ENCODE peak calls at places on chromosomes 12 and 14, in seven cellular contexts. One of them, this sample, is unnamed.

GRCh38 chr12:121085113-121085841 is 46.2 kb upstream of the OASL start:
- DNase-seq in K562: no peak
- DNase-seq in suprapubic skin: no peak
- DNase-seq in stomach: no peak
- DNase-seq in H1: no peak
- DNase-seq in upper lobe of left lung: no peak
- DNase-seq in prostate gland: no peak
- DNase-seq in this sample: no peak

GRCh38 chr12:109192358-109192757 is 76.0 kb downstream of the ACACB start:
- DNase-seq in K562: no peak
- DNase-seq in suprapubic skin: no peak
- DNase-seq in stomach: no peak
- DNase-seq in H1: no peak
- DNase-seq in upper lobe of left lung: no peak
- DNase-seq in prostate gland: no peak
- DNase-seq in this sample: no peak

GRCh38 chr14:22887990-22888378 is 5.0 kb downstream of the REM2 start:
- DNase-seq in K562: no peak
- DNase-seq in suprapubic skin: no peak
- DNase-seq in stomach: no peak
- DNase-seq in H1: no peak
- DNase-seq in upper lobe of left lung: no peak
- DNase-seq in prostate gland: no peak
- DNase-seq in this sample: peak; percentile 62

GRCh38 chr14:85439696-85440328 is 90.1 kb upstream of the FLRT2 start:
- DNase-seq in K562: no peak
- DNase-seq in suprapubic skin: no peak
- DNase-seq in stomach: no peak
- DNase-seq in H1: no peak
- DNase-seq in upper lobe of left lung: no peak
- DNase-seq in prostate gland: no peak
- DNase-seq in this sample: no peak

GRCh38 chr12:110733857-110734373 is 8.8 kb downstream of the PPP1CC start:
- DNase-seq in K562: no peak
- DNase-seq in suprapubic skin: no peak
- DNase-seq in stomach: no peak
- DNase-seq in H1: no peak
- DNase-seq in upper lobe of left lung: peak; percentile 5
- DNase-seq in prostate gland: no peak
- DNase-seq in this sample: no peak

GRCh38 chr14:33307691-33308369 is 369.2 kb downstream of the NPAS3 start:
- DNase-seq in K562: no peak
- DNase-seq in suprapubic skin: peak; percentile 72
- DNase-seq in stomach: no peak
- DNase-seq in H1: no peak
- DNase-seq in upper lobe of left lung: no peak
- DNase-seq in prostate gland: no peak
- DNase-seq in this sample: no peak

GRCh38 chr12:122080149-122081107 is 1.9 kb downstream of the MLXIP start:
- DNase-seq in K562: no peak
- DNase-seq in suprapubic skin: peak; percentile 89
- DNase-seq in stomach: peak; percentile 54
- DNase-seq in H1: no peak
- DNase-seq in upper lobe of left lung: peak; percentile 86
- DNase-seq in prostate gland: peak; percentile 60
- DNase-seq in this sample: peak; percentile 75

GRCh38 chr14:55799523-55800095 is 219.6 kb downstream of the KTN1 start:
- DNase-seq in K562: peak; percentile 14
- DNase-seq in suprapubic skin: no peak
- DNase-seq in stomach: no peak
- DNase-seq in H1: no peak
- DNase-seq in upper lobe of left lung: no peak
- DNase-seq in prostate gland: no peak
- DNase-seq in this sample: no peak

GRCh38 chr14:70886421-70887206 is 20.6 kb upstream of the PCNX1 start:
- DNase-seq in K562: no peak
- DNase-seq in suprapubic skin: no peak
- DNase-seq in stomach: no peak
- DNase-seq in H1: no peak
- DNase-seq in upper lobe of left lung: no peak
- DNase-seq in prostate gland: no peak
- DNase-seq in this sample: peak; percentile 63

GRCh38 chr14:43755707-43756106 is 751.4 kb downstream of the FSCB start:
- DNase-seq in K562: no peak
- DNase-seq in suprapubic skin: no peak
- DNase-seq in stomach: no peak
- DNase-seq in H1: no peak
- DNase-seq in upper lobe of left lung: no peak
- DNase-seq in prostate gland: no peak
- DNase-seq in this sample: no peak

GRCh38 chr14:76708771-76709170 is 52.5 kb upstream of the VASH1 start:
- DNase-seq in K562: no peak
- DNase-seq in suprapubic skin: no peak
- DNase-seq in stomach: no peak
- DNase-seq in H1: no peak
- DNase-seq in upper lobe of left lung: no peak
- DNase-seq in prostate gland: no peak
- DNase-seq in this sample: no peak

GRCh38 chr14:22314183-22314820 is 274.7 kb downstream of the DAD1 start:
- DNase-seq in K562: peak; percentile 29
- DNase-seq in suprapubic skin: no peak
- DNase-seq in stomach: no peak
- DNase-seq in H1: no peak
- DNase-seq in upper lobe of left lung: peak; percentile 30
- DNase-seq in prostate gland: peak; percentile 14
- DNase-seq in this sample: no peak

GRCh38 chr12:11968041-11968383 is 102.7 kb upstream of the BCL2L14 start:
- DNase-seq in K562: no peak
- DNase-seq in suprapubic skin: no peak
- DNase-seq in stomach: no peak
- DNase-seq in H1: no peak
- DNase-seq in upper lobe of left lung: no peak
- DNase-seq in prostate gland: no peak
- DNase-seq in this sample: no peak

GRCh38 chr14:102421366-102422057 is 58.8 kb downstream of the TECPR2 start:
- DNase-seq in K562: no peak
- DNase-seq in suprapubic skin: peak; percentile 42
- DNase-seq in stomach: no peak
- DNase-seq in H1: no peak
- DNase-seq in upper lobe of left lung: no peak
- DNase-seq in prostate gland: no peak
- DNase-seq in this sample: no peak

GRCh38 chr12:12724421-12725085 is 7.4 kb downstream of the CDKN1B start:
- DNase-seq in K562: peak; percentile 34
- DNase-seq in suprapubic skin: no peak
- DNase-seq in stomach: no peak
- DNase-seq in H1: no peak
- DNase-seq in upper lobe of left lung: no peak
- DNase-seq in prostate gland: no peak
- DNase-seq in this sample: no peak

GRCh38 chr12:127550271-127550670 is 716.7 kb upstream of the TMEM132C start:
- DNase-seq in K562: no peak
- DNase-seq in suprapubic skin: no peak
- DNase-seq in stomach: no peak
- DNase-seq in H1: no peak
- DNase-seq in upper lobe of left lung: no peak
- DNase-seq in prostate gland: no peak
- DNase-seq in this sample: no peak

GRCh38 chr14:39491134-39491541 is 58.9 kb upstream of the FBXO33 start:
- DNase-seq in K562: peak; percentile 8
- DNase-seq in suprapubic skin: no peak
- DNase-seq in stomach: no peak
- DNase-seq in H1: no peak
- DNase-seq in upper lobe of left lung: no peak
- DNase-seq in prostate gland: no peak
- DNase-seq in this sample: no peak

GRCh38 chr12:6764011-6764828 is 1.9 kb upstream of the PTMS start:
- DNase-seq in K562: peak; percentile 87
- DNase-seq in suprapubic skin: peak; percentile 95
- DNase-seq in stomach: peak; percentile 86
- DNase-seq in H1: peak; percentile 91
- DNase-seq in upper lobe of left lung: peak; percentile 96
- DNase-seq in prostate gland: peak; percentile 96
- DNase-seq in this sample: peak; percentile 89

GRCh38 chr14:37946819-37947218 is 260.9 kb upstream of the SSTR1 start:
- DNase-seq in K562: no peak
- DNase-seq in suprapubic skin: no peak
- DNase-seq in stomach: no peak
- DNase-seq in H1: no peak
- DNase-seq in upper lobe of left lung: no peak
- DNase-seq in prostate gland: no peak
- DNase-seq in this sample: no peak

GRCh38 chr12:58668831-58669230 is 251.5 kb downstream of the LRIG3 start:
- DNase-seq in K562: no peak
- DNase-seq in suprapubic skin: no peak
- DNase-seq in stomach: no peak
- DNase-seq in H1: no peak
- DNase-seq in upper lobe of left lung: no peak
- DNase-seq in prostate gland: no peak
- DNase-seq in this sample: no peak

GRCh38 chr12:122527478-122527944 is 462 bp downstream of the KNTC1 start:
- DNase-seq in K562: peak; percentile 25
- DNase-seq in suprapubic skin: no peak
- DNase-seq in stomach: no peak
- DNase-seq in H1: no peak
- DNase-seq in upper lobe of left lung: peak; percentile 36
- DNase-seq in prostate gland: no peak
- DNase-seq in this sample: peak; percentile 20

GRCh38 chr12:94152292-94153083 is 4.1 kb downstream of the PLXNC1 start:
- DNase-seq in K562: no peak
- DNase-seq in suprapubic skin: no peak
- DNase-seq in stomach: no peak
- DNase-seq in H1: no peak
- DNase-seq in upper lobe of left lung: no peak
- DNase-seq in prostate gland: no peak
- DNase-seq in this sample: no peak

GRCh38 chr12:69619050-69619449 is 8.3 kb upstream of the LRRC10 start:
- DNase-seq in K562: no peak
- DNase-seq in suprapubic skin: no peak
- DNase-seq in stomach: no peak
- DNase-seq in H1: no peak
- DNase-seq in upper lobe of left lung: no peak
- DNase-seq in prostate gland: no peak
- DNase-seq in this sample: no peak

GRCh38 chr14:65003394-65003793 is 16.7 kb downstream of the FNTB start:
- DNase-seq in K562: no peak
- DNase-seq in suprapubic skin: no peak
- DNase-seq in stomach: no peak
- DNase-seq in H1: no peak
- DNase-seq in upper lobe of left lung: no peak
- DNase-seq in prostate gland: no peak
- DNase-seq in this sample: no peak

GRCh38 chr14:21868442-21869046 is 194.9 kb upstream of the OR4E1 start:
- DNase-seq in K562: peak; percentile 12
- DNase-seq in suprapubic skin: no peak
- DNase-seq in stomach: peak; percentile 73
- DNase-seq in H1: peak; percentile 31
- DNase-seq in upper lobe of left lung: peak; percentile 40
- DNase-seq in prostate gland: peak; percentile 26
- DNase-seq in this sample: peak; percentile 65

GRCh38 chr14:104957146-104958113 is 20.7 kb downstream of the AHNAK2 start:
- DNase-seq in K562: no peak
- DNase-seq in suprapubic skin: no peak
- DNase-seq in stomach: no peak
- DNase-seq in H1: no peak
- DNase-seq in upper lobe of left lung: no peak
- DNase-seq in prostate gland: no peak
- DNase-seq in this sample: no peak

GRCh38 chr12:27083861-27084271 is 1.5 kb upstream of the C12orf71 start:
- DNase-seq in K562: no peak
- DNase-seq in suprapubic skin: no peak
- DNase-seq in stomach: no peak
- DNase-seq in H1: no peak
- DNase-seq in upper lobe of left lung: no peak
- DNase-seq in prostate gland: no peak
- DNase-seq in this sample: no peak

GRCh38 chr12:21248679-21249078 is 86.0 kb downstream of the SLCO1A2 start:
- DNase-seq in K562: no peak
- DNase-seq in suprapubic skin: no peak
- DNase-seq in stomach: no peak
- DNase-seq in H1: no peak
- DNase-seq in upper lobe of left lung: no peak
- DNase-seq in prostate gland: no peak
- DNase-seq in this sample: no peak

GRCh38 chr12:113477842-113478215 is 6.2 kb upstream of the LHX5 start:
- DNase-seq in K562: no peak
- DNase-seq in suprapubic skin: no peak
- DNase-seq in stomach: no peak
- DNase-seq in H1: no peak
- DNase-seq in upper lobe of left lung: no peak
- DNase-seq in prostate gland: no peak
- DNase-seq in this sample: no peak

GRCh38 chr12:116524964-116525379 is 34.2 kb upstream of the MAP1LC3B2 start:
- DNase-seq in K562: no peak
- DNase-seq in suprapubic skin: no peak
- DNase-seq in stomach: no peak
- DNase-seq in H1: no peak
- DNase-seq in upper lobe of left lung: no peak
- DNase-seq in prostate gland: no peak
- DNase-seq in this sample: no peak

GRCh38 chr12:65631621-65632111 is 192.6 kb upstream of the HMGA2 start:
- DNase-seq in K562: no peak
- DNase-seq in suprapubic skin: peak; percentile 62
- DNase-seq in stomach: no peak
- DNase-seq in H1: no peak
- DNase-seq in upper lobe of left lung: no peak
- DNase-seq in prostate gland: no peak
- DNase-seq in this sample: no peak
- TF ChIP-seq POLR2AphosphoS5 in K562: no peak
- TF ChIP-seq POLR2AphosphoS5 in suprapubic skin: peak; percentile 58
- TF ChIP-seq POLR2AphosphoS5 in stomach: no peak
- TF ChIP-seq POLR2AphosphoS5 in H1: no peak
- TF ChIP-seq POLR2AphosphoS5 in upper lobe of left lung: no peak
- TF ChIP-seq POLR2AphosphoS5 in prostate gland: no peak
- TF ChIP-seq POLR2AphosphoS5 in this sample: peak; percentile 27

GRCh38 chr12:50924439-50925341 is 27.7 kb upstream of the HIGD1C start:
- DNase-seq in K562: peak; percentile 84
- DNase-seq in suprapubic skin: peak; percentile 95
- DNase-seq in stomach: peak; percentile 95
- DNase-seq in H1: no peak
- DNase-seq in upper lobe of left lung: peak; percentile 90
- DNase-seq in prostate gland: peak; percentile 96
- DNase-seq in this sample: peak; percentile 92
- TF ChIP-seq POLR2A in K562: peak; percentile 66
- TF ChIP-seq POLR2A in suprapubic skin: no peak
- TF ChIP-seq POLR2A in stomach: no peak
- TF ChIP-seq POLR2A in H1: no peak
- TF ChIP-seq POLR2A in upper lobe of left lung: peak; percentile 14
- TF ChIP-seq POLR2A in prostate gland: peak; percentile 36
- TF ChIP-seq POLR2A in this sample: peak; percentile 58

GRCh38 chr12:96047151-96047620 is 11.8 kb upstream of the LTA4H start:
- DNase-seq in K562: no peak
- DNase-seq in suprapubic skin: no peak
- DNase-seq in stomach: no peak
- DNase-seq in H1: no peak
- DNase-seq in upper lobe of left lung: no peak
- DNase-seq in prostate gland: no peak
- DNase-seq in this sample: no peak
- H3K4me1 ChIP-seq in K562: no peaks in the 10 kb centered on the region
- H3K4me1 ChIP-seq in suprapubic skin: peaks cover 11% of the 10 kb centered on the region
- H3K4me1 ChIP-seq in stomach: peaks cover 32% of the 10 kb centered on the region
- H3K4me1 ChIP-seq in H1: no peaks in the 10 kb centered on the region
- H3K4me1 ChIP-seq in upper lobe of left lung: peaks cover 40% of the 10 kb centered on the region
- H3K4me1 ChIP-seq in prostate gland: no peaks in the 10 kb centered on the region
- H3K4me1 ChIP-seq in this sample: peaks cover 16% of the 10 kb centered on the region

GRCh38 chr12:105445261-105446015 is 114.9 kb downstream of the C12orf75 start:
- DNase-seq in K562: no peak
- DNase-seq in suprapubic skin: no peak
- DNase-seq in stomach: no peak
- DNase-seq in H1: no peak
- DNase-seq in upper lobe of left lung: no peak
- DNase-seq in prostate gland: no peak
- DNase-seq in this sample: no peak
- TF ChIP-seq POLR2AphosphoS5 in K562: no peak
- TF ChIP-seq POLR2AphosphoS5 in suprapubic skin: no peak
- TF ChIP-seq POLR2AphosphoS5 in stomach: no peak
- TF ChIP-seq POLR2AphosphoS5 in H1: no peak
- TF ChIP-seq POLR2AphosphoS5 in upper lobe of left lung: no peak
- TF ChIP-seq POLR2AphosphoS5 in prostate gland: peak; percentile 57
- TF ChIP-seq POLR2AphosphoS5 in this sample: no peak